ENCODE peak calls at places on chromosomes 1 and 21, in seven cellular contexts. One of them, this sample, is unnamed.

GRCh38 chr21:43832648-43833047 is 32.4 kb upstream of the AGPAT3 start:
- DNase-seq in tibial artery: no peak
- DNase-seq in fibroblast of lung: no peak
- DNase-seq in endothelial cell of umbilical vein: no peak
- DNase-seq in lower lobe of right lung: no peak
- DNase-seq in cardiac muscle cell: no peak
- DNase-seq in transverse colon: no peak
- DNase-seq in this sample: no peak

GRCh38 chr1:159067699-159068621 is 8.6 kb downstream of the AIM2 start:
- DNase-seq in tibial artery: no peak
- DNase-seq in fibroblast of lung: no peak
- DNase-seq in endothelial cell of umbilical vein: peak; percentile 22
- DNase-seq in lower lobe of right lung: peak; percentile 47
- DNase-seq in cardiac muscle cell: no peak
- DNase-seq in transverse colon: no peak
- DNase-seq in this sample: no peak

GRCh38 chr21:46478910-46479309 is 20.2 kb downstream of the DIP2A start:
- DNase-seq in tibial artery: no peak
- DNase-seq in fibroblast of lung: no peak
- DNase-seq in endothelial cell of umbilical vein: no peak
- DNase-seq in lower lobe of right lung: no peak
- DNase-seq in cardiac muscle cell: no peak
- DNase-seq in transverse colon: no peak
- DNase-seq in this sample: no peak

GRCh38 chr1:180924939-180925338 is 12.2 kb downstream of the KIAA1614 start:
- DNase-seq in tibial artery: no peak
- DNase-seq in fibroblast of lung: no peak
- DNase-seq in endothelial cell of umbilical vein: no peak
- DNase-seq in lower lobe of right lung: no peak
- DNase-seq in cardiac muscle cell: no peak
- DNase-seq in transverse colon: no peak
- DNase-seq in this sample: no peak

GRCh38 chr1:45442272-45442671 is 48.7 kb downstream of the TESK2 start:
- DNase-seq in tibial artery: no peak
- DNase-seq in fibroblast of lung: peak; percentile 84
- DNase-seq in endothelial cell of umbilical vein: peak; percentile 65
- DNase-seq in lower lobe of right lung: no peak
- DNase-seq in cardiac muscle cell: no peak
- DNase-seq in transverse colon: no peak
- DNase-seq in this sample: no peak

GRCh38 chr1:17156108-17156507 is 36.9 kb upstream of the PADI2 start:
- DNase-seq in tibial artery: no peak
- DNase-seq in fibroblast of lung: peak; percentile 44
- DNase-seq in endothelial cell of umbilical vein: no peak
- DNase-seq in lower lobe of right lung: no peak
- DNase-seq in cardiac muscle cell: no peak
- DNase-seq in transverse colon: no peak
- DNase-seq in this sample: no peak

GRCh38 chr1:245512980-245513578 is 358.3 kb downstream of the KIF26B start:
- DNase-seq in tibial artery: no peak
- DNase-seq in fibroblast of lung: peak; percentile 34
- DNase-seq in endothelial cell of umbilical vein: no peak
- DNase-seq in lower lobe of right lung: no peak
- DNase-seq in cardiac muscle cell: peak; percentile 32
- DNase-seq in transverse colon: no peak
- DNase-seq in this sample: no peak

GRCh38 chr1:60978421-60979357 is 103.7 kb upstream of the NFIA start:
- DNase-seq in tibial artery: no peak
- DNase-seq in fibroblast of lung: peak; percentile 30
- DNase-seq in endothelial cell of umbilical vein: peak; percentile 69
- DNase-seq in lower lobe of right lung: no peak
- DNase-seq in cardiac muscle cell: peak; percentile 51
- DNase-seq in transverse colon: peak; percentile 21
- DNase-seq in this sample: peak; percentile 30

GRCh38 chr1:220028496-220028895 is 17.8 kb downstream of the EPRS1 start:
- DNase-seq in tibial artery: no peak
- DNase-seq in fibroblast of lung: no peak
- DNase-seq in endothelial cell of umbilical vein: no peak
- DNase-seq in lower lobe of right lung: no peak
- DNase-seq in cardiac muscle cell: no peak
- DNase-seq in transverse colon: no peak
- DNase-seq in this sample: no peak

GRCh38 chr1:151606384-151606783 is 5.5 kb upstream of the SNX27 start:
- DNase-seq in tibial artery: no peak
- DNase-seq in fibroblast of lung: no peak
- DNase-seq in endothelial cell of umbilical vein: no peak
- DNase-seq in lower lobe of right lung: no peak
- DNase-seq in cardiac muscle cell: no peak
- DNase-seq in transverse colon: peak; percentile 40
- DNase-seq in this sample: peak; percentile 25

GRCh38 chr1:23555949-23556640 is 3.2 kb downstream of the ID3 start:
- DNase-seq in tibial artery: peak; percentile 80
- DNase-seq in fibroblast of lung: peak; percentile 86
- DNase-seq in endothelial cell of umbilical vein: peak; percentile 90
- DNase-seq in lower lobe of right lung: no peak
- DNase-seq in cardiac muscle cell: peak; percentile 77
- DNase-seq in transverse colon: peak; percentile 54
- DNase-seq in this sample: peak; percentile 28

GRCh38 chr21:30561264-30561895 is at the start of gene KRTAP19-7:
- DNase-seq in tibial artery: no peak
- DNase-seq in fibroblast of lung: no peak
- DNase-seq in endothelial cell of umbilical vein: no peak
- DNase-seq in lower lobe of right lung: no peak
- DNase-seq in cardiac muscle cell: no peak
- DNase-seq in transverse colon: no peak
- DNase-seq in this sample: no peak

GRCh38 chr1:20634594-20635084 is 1.4 kb downstream of the PINK1 start:
- DNase-seq in tibial artery: no peak
- DNase-seq in fibroblast of lung: peak; percentile 58
- DNase-seq in endothelial cell of umbilical vein: no peak
- DNase-seq in lower lobe of right lung: peak; percentile 73
- DNase-seq in cardiac muscle cell: peak; percentile 60
- DNase-seq in transverse colon: peak; percentile 59
- DNase-seq in this sample: peak; percentile 66

GRCh38 chr1:227316941-227317540 is 1.3 kb downstream of the CDC42BPA start:
- DNase-seq in tibial artery: no peak
- DNase-seq in fibroblast of lung: peak; percentile 39
- DNase-seq in endothelial cell of umbilical vein: peak; percentile 61
- DNase-seq in lower lobe of right lung: no peak
- DNase-seq in cardiac muscle cell: peak; percentile 13
- DNase-seq in transverse colon: no peak
- DNase-seq in this sample: peak; percentile 43

GRCh38 chr1:23062271-23062670 is 43.0 kb downstream of the KDM1A start:
- DNase-seq in tibial artery: no peak
- DNase-seq in fibroblast of lung: no peak
- DNase-seq in endothelial cell of umbilical vein: no peak
- DNase-seq in lower lobe of right lung: no peak
- DNase-seq in cardiac muscle cell: no peak
- DNase-seq in transverse colon: no peak
- DNase-seq in this sample: no peak

GRCh38 chr1:98051065-98051675 is 130.3 kb upstream of the DPYD start:
- DNase-seq in tibial artery: peak; percentile 75
- DNase-seq in fibroblast of lung: peak; percentile 70
- DNase-seq in endothelial cell of umbilical vein: peak; percentile 85
- DNase-seq in lower lobe of right lung: peak; percentile 51
- DNase-seq in cardiac muscle cell: peak; percentile 78
- DNase-seq in transverse colon: peak; percentile 69
- DNase-seq in this sample: peak; percentile 74

GRCh38 chr1:214101246-214101645 is 113.5 kb downstream of the PROX1 start:
- DNase-seq in tibial artery: no peak
- DNase-seq in fibroblast of lung: no peak
- DNase-seq in endothelial cell of umbilical vein: peak; percentile 6
- DNase-seq in lower lobe of right lung: no peak
- DNase-seq in cardiac muscle cell: no peak
- DNase-seq in transverse colon: no peak
- DNase-seq in this sample: no peak

GRCh38 chr21:40049031-40049958 is 182.1 kb downstream of the PCP4 start:
- DNase-seq in tibial artery: peak; percentile 82
- DNase-seq in fibroblast of lung: peak; percentile 84
- DNase-seq in endothelial cell of umbilical vein: no peak
- DNase-seq in lower lobe of right lung: no peak
- DNase-seq in cardiac muscle cell: peak; percentile 19
- DNase-seq in transverse colon: peak; percentile 14
- DNase-seq in this sample: no peak

GRCh38 chr1:95496307-95496706 is 262.3 kb downstream of the RWDD3 start:
- DNase-seq in tibial artery: no peak
- DNase-seq in fibroblast of lung: no peak
- DNase-seq in endothelial cell of umbilical vein: no peak
- DNase-seq in lower lobe of right lung: no peak
- DNase-seq in cardiac muscle cell: no peak
- DNase-seq in transverse colon: no peak
- DNase-seq in this sample: no peak

GRCh38 chr1:194959795-194960194 is 1648.4 kb downstream of the KCNT2 start:
- DNase-seq in tibial artery: no peak
- DNase-seq in fibroblast of lung: peak; percentile 10
- DNase-seq in endothelial cell of umbilical vein: no peak
- DNase-seq in lower lobe of right lung: no peak
- DNase-seq in cardiac muscle cell: no peak
- DNase-seq in transverse colon: no peak
- DNase-seq in this sample: no peak

GRCh38 chr1:174797398-174797797 is 202.3 kb upstream of the CACYBP start:
- DNase-seq in tibial artery: no peak
- DNase-seq in fibroblast of lung: no peak
- DNase-seq in endothelial cell of umbilical vein: no peak
- DNase-seq in lower lobe of right lung: no peak
- DNase-seq in cardiac muscle cell: no peak
- DNase-seq in transverse colon: no peak
- DNase-seq in this sample: no peak

GRCh38 chr1:66938618-66939017 is 13.8 kb downstream of the MIER1 start:
- DNase-seq in tibial artery: no peak
- DNase-seq in fibroblast of lung: peak; percentile 68
- DNase-seq in endothelial cell of umbilical vein: peak; percentile 50
- DNase-seq in lower lobe of right lung: no peak
- DNase-seq in cardiac muscle cell: no peak
- DNase-seq in transverse colon: no peak
- DNase-seq in this sample: no peak

GRCh38 chr1:29986986-29987385 is 736.4 kb downstream of the MATN1 start:
- DNase-seq in tibial artery: no peak
- DNase-seq in fibroblast of lung: no peak
- DNase-seq in endothelial cell of umbilical vein: no peak
- DNase-seq in lower lobe of right lung: no peak
- DNase-seq in cardiac muscle cell: peak; percentile 37
- DNase-seq in transverse colon: no peak
- DNase-seq in this sample: peak; percentile 20

GRCh38 chr1:183882328-183883167 is 77.6 kb downstream of the RGL1 start:
- DNase-seq in tibial artery: no peak
- DNase-seq in fibroblast of lung: no peak
- DNase-seq in endothelial cell of umbilical vein: no peak
- DNase-seq in lower lobe of right lung: no peak
- DNase-seq in cardiac muscle cell: no peak
- DNase-seq in transverse colon: no peak
- DNase-seq in this sample: no peak

GRCh38 chr21:29382029-29382654 is 83.4 kb downstream of the BACH1 start:
- DNase-seq in tibial artery: no peak
- DNase-seq in fibroblast of lung: peak; percentile 90
- DNase-seq in endothelial cell of umbilical vein: peak; percentile 13
- DNase-seq in lower lobe of right lung: no peak
- DNase-seq in cardiac muscle cell: no peak
- DNase-seq in transverse colon: no peak
- DNase-seq in this sample: no peak

GRCh38 chr1:114508386-114508898 is 2.6 kb downstream of the TRIM33 start:
- DNase-seq in tibial artery: no peak
- DNase-seq in fibroblast of lung: no peak
- DNase-seq in endothelial cell of umbilical vein: no peak
- DNase-seq in lower lobe of right lung: no peak
- DNase-seq in cardiac muscle cell: no peak
- DNase-seq in transverse colon: no peak
- DNase-seq in this sample: no peak
- H3K4me1 ChIP-seq in tibial artery: peaks cover 24% of the 10 kb centered on the region
- H3K4me1 ChIP-seq in fibroblast of lung: no peaks in the 10 kb centered on the region
- H3K4me1 ChIP-seq in endothelial cell of umbilical vein: peaks cover 21% of the 10 kb centered on the region
- H3K4me1 ChIP-seq in lower lobe of right lung: peaks cover 69% of the 10 kb centered on the region
- H3K4me1 ChIP-seq in cardiac muscle cell: peaks cover 36% of the 10 kb centered on the region
- H3K4me1 ChIP-seq in transverse colon: peaks cover 37% of the 10 kb centered on the region
- H3K4me1 ChIP-seq in this sample: peaks cover 7% of the 10 kb centered on the region

GRCh38 chr1:26782521-26783212 is 5.1 kb upstream of the PIGV start:
- DNase-seq in tibial artery: no peak
- DNase-seq in fibroblast of lung: no peak
- DNase-seq in endothelial cell of umbilical vein: no peak
- DNase-seq in lower lobe of right lung: no peak
- DNase-seq in cardiac muscle cell: no peak
- DNase-seq in transverse colon: no peak
- DNase-seq in this sample: no peak
- TF ChIP-seq CTCF in tibial artery: no peak
- TF ChIP-seq CTCF in fibroblast of lung: no peak
- TF ChIP-seq CTCF in endothelial cell of umbilical vein: no peak
- TF ChIP-seq CTCF in lower lobe of right lung: no peak
- TF ChIP-seq CTCF in cardiac muscle cell: no peak
- TF ChIP-seq CTCF in transverse colon: no peak
- TF ChIP-seq CTCF in this sample: no peak

GRCh38 chr1:12447849-12448312 is 170.1 kb downstream of the DHRS3 start:
- DNase-seq in tibial artery: no peak
- DNase-seq in fibroblast of lung: peak; percentile 82
- DNase-seq in endothelial cell of umbilical vein: peak; percentile 34
- DNase-seq in lower lobe of right lung: no peak
- DNase-seq in cardiac muscle cell: no peak
- DNase-seq in transverse colon: no peak
- DNase-seq in this sample: no peak
- H3K27ac ChIP-seq in tibial artery: peak overlapping the region; percentile 86
- H3K27ac ChIP-seq in fibroblast of lung: peak overlapping the region; percentile 24
- H3K27ac ChIP-seq in endothelial cell of umbilical vein: no peak overlapping the region
- H3K27ac ChIP-seq in lower lobe of right lung: peak overlapping the region; percentile 77
- H3K27ac ChIP-seq in cardiac muscle cell: no peak overlapping the region
- H3K27ac ChIP-seq in transverse colon: peak overlapping the region; percentile 81
- H3K27ac ChIP-seq in this sample: peak overlapping the region; percentile 62

GRCh38 chr1:15701784-15702183 is 17.7 kb downstream of the PLEKHM2 start:
- DNase-seq in tibial artery: no peak
- DNase-seq in fibroblast of lung: no peak
- DNase-seq in endothelial cell of umbilical vein: no peak
- DNase-seq in lower lobe of right lung: no peak
- DNase-seq in cardiac muscle cell: no peak
- DNase-seq in transverse colon: no peak
- DNase-seq in this sample: no peak

GRCh38 chr1:15702722-15703550 is 18.8 kb downstream of the PLEKHM2 start:
- DNase-seq in tibial artery: no peak
- DNase-seq in fibroblast of lung: no peak
- DNase-seq in endothelial cell of umbilical vein: peak; percentile 39
- DNase-seq in lower lobe of right lung: no peak
- DNase-seq in cardiac muscle cell: no peak
- DNase-seq in transverse colon: peak; percentile 41
- DNase-seq in this sample: no peak

GRCh38 chr1:15698201-15698600 is 14.1 kb downstream of the PLEKHM2 start:
- DNase-seq in tibial artery: no peak
- DNase-seq in fibroblast of lung: no peak
- DNase-seq in endothelial cell of umbilical vein: no peak
- DNase-seq in lower lobe of right lung: no peak
- DNase-seq in cardiac muscle cell: no peak
- DNase-seq in transverse colon: no peak
- DNase-seq in this sample: no peak

GRCh38 chr1:15703562-15703961 is 19.4 kb downstream of the PLEKHM2 start:
- DNase-seq in tibial artery: peak; percentile 94
- DNase-seq in fibroblast of lung: peak; percentile 95
- DNase-seq in endothelial cell of umbilical vein: peak; percentile 56
- DNase-seq in lower lobe of right lung: peak; percentile 61
- DNase-seq in cardiac muscle cell: peak; percentile 55
- DNase-seq in transverse colon: peak; percentile 49
- DNase-seq in this sample: peak; percentile 57

DNA sequence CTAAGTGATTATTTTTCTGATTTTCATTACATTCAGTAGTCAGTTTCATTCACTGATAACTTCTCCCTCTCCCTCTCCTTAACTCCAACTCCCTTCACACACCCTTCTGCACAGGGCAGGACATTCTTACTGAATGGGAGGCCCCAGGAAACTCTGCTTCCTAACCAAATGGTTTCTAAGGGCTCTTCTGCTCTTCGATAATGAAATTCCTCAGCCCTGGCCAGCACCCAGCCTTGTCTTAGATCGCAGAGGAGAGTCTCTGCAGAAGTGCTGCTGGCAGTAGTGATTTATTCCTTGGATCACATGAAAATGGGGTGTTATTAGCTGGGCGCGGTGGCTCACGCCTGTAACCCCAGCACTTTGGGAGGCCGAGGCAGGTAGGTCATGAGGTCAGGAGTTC is 16.4 kb downstream of the PLEKHM2 start:
- DNase-seq in tibial artery: no peak
- DNase-seq in fibroblast of lung: peak; percentile 63
- DNase-seq in endothelial cell of umbilical vein: no peak
- DNase-seq in lower lobe of right lung: no peak
- DNase-seq in cardiac muscle cell: no peak
- DNase-seq in transverse colon: no peak
- DNase-seq in this sample: no peak
- H3K4me1 ChIP-seq in tibial artery: peaks cover 46% of the 10 kb centered on the region
- H3K4me1 ChIP-seq in fibroblast of lung: peaks cover 13% of the 10 kb centered on the region
- H3K4me1 ChIP-seq in endothelial cell of umbilical vein: peaks cover 4% of the 10 kb centered on the region
- H3K4me1 ChIP-seq in lower lobe of right lung: peaks cover 78% of the 10 kb centered on the region
- H3K4me1 ChIP-seq in cardiac muscle cell: peaks cover 20% of the 10 kb centered on the region
- H3K4me1 ChIP-seq in transverse colon: peaks cover 34% of the 10 kb centered on the region
- H3K4me1 ChIP-seq in this sample: peaks cover 11% of the 10 kb centered on the region